ENCODE peak calls at places on chromosomes 3 and 15, in five cellular contexts. F is NCI-H748 treated with DMSO at 0.1 percent for 48 hours, B is ACHN, E is sigmoid colon, Z is LHCN-M2. I is an unnamed sample.

GRCh38 chr3:31232049-31233040 is 300.4 kb upstream of the STT3B start:
- DNase-seq in F (no peak), B (no peak), E (no peak), Z (peak; percentile 29), I (no peak)

GRCh38 chr3:42750834-42751233 is 22.2 kb downstream of the CCDC13 start:
- DNase-seq in F (no peak), B (no peak), E (peak; percentile 44), Z (no peak), I (no peak)

GRCh38 chr3:186826316-186826977 is 16.1 kb upstream of the ADIPOQ start:
- DNase-seq in F (no peak), B (no peak), E (no peak), Z (no peak), I (peak; percentile 12)

GRCh38 chr3:183548262-183548769 is 7.2 kb downstream of the KLHL6 start:
- DNase-seq in F (no peak), B (peak; percentile 83), E (no peak), Z (peak; percentile 36), I (no peak)

GRCh38 chr3:184344579-184345350 is 7.4 kb downstream of the FAM131A start:
- DNase-seq in F (no peak), B (no peak), E (no peak), Z (no peak), I (no peak)

GRCh38 chr15:61528590-61528929 is 299.5 kb upstream of the RORA start:
- DNase-seq in F (no peak), B (no peak), E (no peak), Z (no peak), I (no peak)

GRCh38 chr15:27414168-27414870 is 443.3 kb downstream of the GABRG3 start:
- DNase-seq in F (no peak), B (no peak), E (no peak), Z (no peak), I (no peak)

GRCh38 chr15:72285402-72285801 is 13.0 kb upstream of the PARP6 start:
- DNase-seq in F (no peak), B (no peak), E (no peak), Z (no peak), I (no peak)

GRCh38 chr15:58748787-58749531 is 548 bp downstream of the ADAM10 start:
- DNase-seq in F (peak; percentile 7), B (no peak), E (peak; percentile 75), Z (peak; percentile 42), I (peak; percentile 46)

GRCh38 chr3:49411550-49411967 is 217 bp downstream of the RHOA start:
- DNase-seq in F (no peak), B (no peak), E (peak; percentile 81), Z (peak; percentile 32), I (peak; percentile 62)

GRCh38 chr3:104178695-104179094 is 1188.0 kb upstream of the ALCAM start:
- DNase-seq in F (no peak), B (no peak), E (no peak), Z (peak; percentile 0), I (no peak)

GRCh38 chr3:195763843-195764825 is 43.4 kb downstream of the MUC20 start:
- DNase-seq in F (no peak), B (no peak), E (no peak), Z (no peak), I (no peak)

GRCh38 chr3:52614689-52615088 is 71.0 kb downstream of the PBRM1 start:
- DNase-seq in F (no peak), B (no peak), E (no peak), Z (peak; percentile 42), I (no peak)

GRCh38 chr15:75620776-75621536 is 4.6 kb downstream of the SNUPN start:
- DNase-seq in F (no peak), B (peak; percentile 80), E (peak; percentile 94), Z (peak; percentile 93), I (no peak)

GRCh38 chr15:88636039-88636438 is 2.8 kb upstream of the ISG20 start:
- DNase-seq in F (no peak), B (no peak), E (no peak), Z (no peak), I (peak; percentile 86)

GRCh38 chr3:177108648-177109047 is 88.6 kb downstream of the TBL1XR1 start:
- DNase-seq in F (no peak), B (no peak), E (no peak), Z (no peak), I (no peak)

GRCh38 chr3:59247402-59247841 is 197.6 kb upstream of the CFAP20DC start:
- DNase-seq in F (no peak), B (no peak), E (no peak), Z (no peak), I (no peak)

GRCh38 chr3:112446343-112446742 is 52.9 kb downstream of the BTLA start:
- DNase-seq in F (no peak), B (no peak), E (no peak), Z (peak; percentile 49), I (no peak)